ENCODE peak calls at places on chromosome 9, in nine cellular contexts. B is NB4, Q is testis, M is uterus, O is suprapubic skin, D is adrenal gland, F is right lobe of liver, U is Peyer's patch, L is IMR-90. W is an unnamed sample.
A peak's percentile ranks its signal among the peaks of the same experiment; 100 is the strongest.

GRCh38 chr9:2291980-2292704 is 277.0 kb downstream of the SMARCA2 start:
- DNase-seq in B (no peak), Q (no peak), M (no peak), O (no peak), D (no peak), F (no peak), U (no peak), L (no peak), W (peak; percentile 43)

GRCh38 chr9:16901589-16901988 is 31.1 kb upstream of the BNC2 start:
- DNase-seq in B (peak; percentile 48), Q (no peak), M (no peak), O (no peak), D (no peak), F (no peak), U (no peak), L (peak; percentile 31), W (no peak)

GRCh38 chr9:114049453-114050225 is 28.5 kb downstream of the AMBP start:
- DNase-seq in B (no peak), Q (peak; percentile 6), M (no peak), O (peak; percentile 47), D (no peak), F (peak; percentile 16), U (no peak), L (no peak), W (no peak)

GRCh38 chr9:1337169-1337568 is 287.0 kb downstream of the DMRT2 start:
- DNase-seq in B (no peak), Q (no peak), M (no peak), O (no peak), D (no peak), F (no peak), U (no peak), L (no peak), W (no peak)

GRCh38 chr9:123651273-123651672 is 278.7 kb downstream of the DENND1A start:
- DNase-seq in B (no peak), Q (no peak), M (no peak), O (no peak), D (no peak), F (peak; percentile 81), U (peak; percentile 68), L (no peak), W (no peak)

GRCh38 chr9:97632992-97633858 is at the start of the genes NCBP1 and TSTD2:
- DNase-seq in B (peak; percentile 98), Q (peak; percentile 98), M (peak; percentile 97), O (peak; percentile 98), D (peak; percentile 96), F (peak; percentile 99), U (peak; percentile 99), L (peak; percentile 97), W (peak; percentile 99)

GRCh38 chr9:6968271-6968670 is 210.5 kb downstream of the KDM4C start:
- DNase-seq in B (no peak), Q (no peak), M (no peak), O (no peak), D (no peak), F (no peak), U (no peak), L (peak; percentile 47), W (no peak)

GRCh38 chr9:79862921-79863890 is 291.4 kb downstream of the TLE4 start:
- DNase-seq in B (no peak), Q (no peak), M (no peak), O (no peak), D (no peak), F (no peak), U (no peak), L (no peak), W (no peak)

GRCh38 chr9:69744688-69745380 is 15.0 kb downstream of the PTAR1 start:
- DNase-seq in B (no peak), Q (no peak), M (no peak), O (no peak), D (no peak), F (no peak), U (no peak), L (peak; percentile 54), W (no peak)

GRCh38 chr9:69980591-69980990 is 63.1 kb upstream of the MAMDC2 start:
- DNase-seq in B (no peak), Q (no peak), M (peak; percentile 47), O (no peak), D (no peak), F (no peak), U (no peak), L (no peak), W (no peak)

GRCh38 chr9:80555782-80556325 is 984.1 kb downstream of the TLE4 start:
- DNase-seq in B (no peak), Q (no peak), M (no peak), O (no peak), D (no peak), F (no peak), U (no peak), L (peak; percentile 18), W (no peak)

GRCh38 chr9:221989-222776 is 7.5 kb downstream of the DOCK8 start:
- DNase-seq in B (peak; percentile 99), Q (no peak), M (no peak), O (no peak), D (no peak), F (no peak), U (no peak), L (no peak), W (no peak)

GRCh38 chr9:38053697-38054461 is 15.1 kb downstream of the SHB start:
- DNase-seq in B (no peak), Q (no peak), M (no peak), O (no peak), D (no peak), F (no peak), U (no peak), L (no peak), W (no peak)

GRCh38 chr9:91421022-91421765 is 2.4 kb downstream of the NFIL3 start:
- DNase-seq in B (no peak), Q (peak; percentile 59), M (peak; percentile 52), O (no peak), D (peak; percentile 57), F (peak; percentile 60), U (no peak), L (peak; percentile 62), W (peak; percentile 89)

GRCh38 chr9:133031496-133031911 is 707 bp downstream of the GTF3C5 start:
- DNase-seq in B (no peak), Q (no peak), M (no peak), O (no peak), D (no peak), F (no peak), U (no peak), L (no peak), W (no peak)

GRCh38 chr9:96391021-96391765 is 7.7 kb upstream of the SLC35D2 start:
- DNase-seq in B (no peak), Q (no peak), M (no peak), O (no peak), D (no peak), F (peak; percentile 88), U (peak; percentile 82), L (peak; percentile 37), W (no peak)

GRCh38 chr9:124562328-124562727 is 55.1 kb upstream of the NR5A1 start:
- DNase-seq in B (no peak), Q (peak; percentile 41), M (no peak), O (no peak), D (no peak), F (peak; percentile 78), U (no peak), L (no peak), W (no peak)

GRCh38 chr9:89001917-89002540 is 10.8 kb downstream of the S1PR3 start:
- DNase-seq in B (no peak), Q (no peak), M (no peak), O (no peak), D (no peak), F (no peak), U (no peak), L (no peak), W (no peak)

DNA sequence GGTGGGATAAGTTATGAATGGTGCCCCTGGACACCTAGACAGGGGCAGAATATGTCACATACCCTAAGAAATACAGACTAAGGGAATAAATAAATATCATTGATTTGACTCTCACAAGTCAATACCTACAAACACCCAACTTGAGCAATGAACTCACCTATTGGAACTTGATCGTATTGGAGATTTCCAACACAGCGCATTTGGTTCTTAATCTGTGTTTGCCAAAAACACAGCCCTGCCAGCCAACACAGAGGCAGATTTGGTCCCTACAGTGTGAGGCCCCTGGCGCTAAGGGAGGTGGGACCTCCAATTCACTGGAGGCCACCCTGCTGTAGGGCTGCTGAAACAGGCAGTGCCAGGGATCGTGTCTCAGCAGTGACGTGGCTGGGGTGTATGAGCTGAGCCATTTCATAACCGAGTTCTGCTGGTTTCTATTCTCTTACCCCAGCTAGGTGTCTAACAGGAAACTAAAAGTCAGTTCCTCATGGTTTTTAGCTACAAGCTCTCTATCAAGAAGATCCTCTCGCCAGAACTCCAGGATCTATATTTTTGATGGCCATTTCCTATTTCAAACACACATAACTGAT is 84.5 kb downstream of the SLC1A1 start:
- DNase-seq in B (no peak), Q (no peak), M (no peak), O (no peak), D (no peak), F (peak; percentile 57), U (no peak), L (no peak), W (no peak)
- TF ChIP-seq POLR2A in B (no peak), Q (no peak), M (no peak), O (no peak), D (no peak), F (no peak), U (no peak), L (no peak), W (no peak)

GRCh38 chr9:136133191-136133958 is 14.7 kb upstream of the TMEM250 start:
- DNase-seq in B (no peak), Q (no peak), M (no peak), O (no peak), D (no peak), F (no peak), U (no peak), L (no peak), W (no peak)
- H3K4me3 ChIP-seq in B (no peak overlapping the region), Q (peak overlapping the region; percentile 31), M (no peak overlapping the region), O (peak overlapping the region; percentile 36), D (peak overlapping the region; percentile 55), F (no peak overlapping the region), U (peak overlapping the region; percentile 37), L (peak overlapping the region; percentile 30), W (no peak overlapping the region)

DNA sequence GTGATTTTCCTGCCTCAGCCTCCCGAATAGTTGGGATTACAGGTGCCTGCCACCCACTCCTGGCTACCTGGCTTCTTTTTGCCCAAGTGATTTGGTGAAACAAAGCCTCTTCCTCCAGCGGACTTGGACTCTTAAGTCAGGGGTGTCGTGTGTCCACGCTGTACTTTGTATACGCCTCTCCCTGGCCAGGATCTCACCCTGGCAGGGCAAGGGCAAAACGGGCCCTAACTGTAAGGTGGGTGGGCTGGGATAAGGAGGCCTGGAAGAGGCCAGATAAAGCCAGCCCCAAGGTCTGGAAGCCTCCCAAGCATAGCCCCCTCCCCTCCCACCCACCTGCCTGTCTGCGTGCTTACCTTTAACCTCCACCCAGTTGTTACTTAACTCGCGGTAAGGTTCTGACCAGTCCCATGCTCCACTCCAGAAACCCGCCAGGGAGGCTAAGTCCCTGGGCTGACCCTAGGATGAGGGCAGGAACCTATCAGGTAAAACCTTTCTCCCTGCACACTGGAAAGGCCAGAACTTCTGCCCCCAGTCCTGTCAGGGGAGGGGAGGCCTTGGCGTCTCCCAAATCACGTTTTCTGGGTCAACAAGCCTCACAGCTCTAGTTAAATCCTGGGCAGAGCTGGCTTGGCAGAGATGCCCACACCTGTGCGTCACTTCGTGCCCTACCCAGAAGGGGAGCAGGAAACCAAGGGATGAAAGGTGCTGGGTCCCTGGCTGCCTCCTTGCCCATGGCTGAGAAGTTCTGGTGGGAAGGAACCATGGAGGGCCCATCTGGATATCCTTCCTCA is 8.4 kb downstream of the CDK9 start:
- DNase-seq in B (no peak), Q (no peak), M (no peak), O (no peak), D (peak; percentile 33), F (peak; percentile 93), U (no peak), L (no peak), W (no peak)
- TF ChIP-seq POLR2A in B (peak; percentile 7), Q (no peak), M (no peak), O (no peak), D (no peak), F (peak; percentile 24), U (no peak), L (no peak), W (no peak)

GRCh38 chr9:106861585-106862114 is 1.3 kb upstream of the ZNF462 start:
- DNase-seq in B (no peak), Q (no peak), M (no peak), O (no peak), D (no peak), F (no peak), U (no peak), L (no peak), W (no peak)
- H3K4me3 ChIP-seq in B (no peak overlapping the region), Q (peak overlapping the region; percentile 78), M (peak overlapping the region; percentile 80), O (peak overlapping the region; percentile 83), D (peak overlapping the region; percentile 77), F (peak overlapping the region; percentile 25), U (peak overlapping the region; percentile 78), L (peak overlapping the region; percentile 68), W (peak overlapping the region; percentile 78)

W was measured in lower leg skin.